ENCODE peak calls at places on chromosomes 4 and X, in six cellular contexts. One of them, this sample, is unnamed.

GRCh38 chrX:129161108-129161507 is 362.2 kb downstream of the SMARCA1 start:
- DNase-seq in epithelial cell of esophagus: no peak
- DNase-seq in mammary epithelial cell: no peak
- DNase-seq in A549: no peak
- DNase-seq in lower lobe of right lung: no peak
- DNase-seq in body of pancreas: no peak
- DNase-seq in this sample: no peak

GRCh38 chrX:150772150-150772970 is 79.2 kb downstream of the MTMR1 start:
- DNase-seq in epithelial cell of esophagus: peak; percentile 64
- DNase-seq in A549: peak; percentile 78
- DNase-seq in mammary epithelial cell: peak; percentile 39
- DNase-seq in body of pancreas: peak; percentile 80
- DNase-seq in lower lobe of right lung: peak; percentile 81
- DNase-seq in this sample: peak; percentile 71

GRCh38 chr4:156838761-156839160 is 132.8 kb downstream of the PDGFC start:
- DNase-seq in body of pancreas: no peak
- DNase-seq in mammary epithelial cell: no peak
- DNase-seq in epithelial cell of esophagus: peak; percentile 31
- DNase-seq in lower lobe of right lung: no peak
- DNase-seq in A549: no peak
- DNase-seq in this sample: no peak

GRCh38 chr4:113106076-113106475 is 56.6 kb downstream of the ANK2 start:
- DNase-seq in body of pancreas: no peak
- DNase-seq in lower lobe of right lung: no peak
- DNase-seq in epithelial cell of esophagus: peak; percentile 39
- DNase-seq in A549: peak; percentile 33
- DNase-seq in mammary epithelial cell: peak; percentile 10
- DNase-seq in this sample: no peak

GRCh38 chr4:168717852-168718251 is 221.0 kb downstream of the PALLD start:
- DNase-seq in body of pancreas: no peak
- DNase-seq in epithelial cell of esophagus: no peak
- DNase-seq in A549: no peak
- DNase-seq in mammary epithelial cell: peak; percentile 68
- DNase-seq in lower lobe of right lung: no peak
- DNase-seq in this sample: peak; percentile 56

GRCh38 chr4:185357220-185357619 is 38.5 kb downstream of the LRP2BP start:
- DNase-seq in body of pancreas: no peak
- DNase-seq in epithelial cell of esophagus: no peak
- DNase-seq in mammary epithelial cell: no peak
- DNase-seq in A549: no peak
- DNase-seq in lower lobe of right lung: no peak
- DNase-seq in this sample: no peak

GRCh38 chr4:83308672-83309071 is 24.1 kb upstream of the COQ2 start:
- DNase-seq in body of pancreas: no peak
- DNase-seq in lower lobe of right lung: no peak
- DNase-seq in mammary epithelial cell: no peak
- DNase-seq in A549: no peak
- DNase-seq in epithelial cell of esophagus: no peak
- DNase-seq in this sample: no peak

GRCh38 chr4:124437853-124438495 is 274.6 kb downstream of the ANKRD50 start:
- DNase-seq in A549: no peak
- DNase-seq in body of pancreas: no peak
- DNase-seq in mammary epithelial cell: peak; percentile 58
- DNase-seq in lower lobe of right lung: no peak
- DNase-seq in epithelial cell of esophagus: peak; percentile 24
- DNase-seq in this sample: no peak

GRCh38 chrX:68917799-68918198 is 89.0 kb downstream of the EFNB1 start:
- DNase-seq in epithelial cell of esophagus: no peak
- DNase-seq in lower lobe of right lung: no peak
- DNase-seq in body of pancreas: no peak
- DNase-seq in A549: no peak
- DNase-seq in mammary epithelial cell: no peak
- DNase-seq in this sample: no peak

GRCh38 chrX:37943554-37943953 is 62.8 kb upstream of the SYTL5 start:
- DNase-seq in A549: no peak
- DNase-seq in epithelial cell of esophagus: no peak
- DNase-seq in mammary epithelial cell: no peak
- DNase-seq in lower lobe of right lung: no peak
- DNase-seq in body of pancreas: no peak
- DNase-seq in this sample: no peak

GRCh38 chr4:153729901-153730300 is 29.9 kb downstream of the RNF175 start:
- DNase-seq in body of pancreas: no peak
- DNase-seq in A549: no peak
- DNase-seq in lower lobe of right lung: no peak
- DNase-seq in epithelial cell of esophagus: no peak
- DNase-seq in mammary epithelial cell: no peak
- DNase-seq in this sample: no peak

GRCh38 chrX:15948318-15948660 is 93.7 kb upstream of the AP1S2 start:
- DNase-seq in mammary epithelial cell: peak; percentile 13
- DNase-seq in body of pancreas: no peak
- DNase-seq in lower lobe of right lung: no peak
- DNase-seq in epithelial cell of esophagus: peak; percentile 29
- DNase-seq in A549: no peak
- DNase-seq in this sample: no peak

GRCh38 chr4:86846921-86847320 is 2.3 kb downstream of the SLC10A6 start:
- DNase-seq in A549: no peak
- DNase-seq in epithelial cell of esophagus: no peak
- DNase-seq in body of pancreas: no peak
- DNase-seq in lower lobe of right lung: no peak
- DNase-seq in mammary epithelial cell: no peak
- DNase-seq in this sample: no peak

GRCh38 chr4:26326791-26327190 is 6.0 kb downstream of the RBPJ start:
- DNase-seq in lower lobe of right lung: no peak
- DNase-seq in body of pancreas: no peak
- DNase-seq in A549: no peak
- DNase-seq in epithelial cell of esophagus: peak; percentile 30
- DNase-seq in mammary epithelial cell: peak; percentile 62
- DNase-seq in this sample: no peak

GRCh38 chr4:128942547-128942946 is 133.0 kb downstream of the JADE1 start:
- DNase-seq in epithelial cell of esophagus: no peak
- DNase-seq in lower lobe of right lung: no peak
- DNase-seq in body of pancreas: no peak
- DNase-seq in A549: no peak
- DNase-seq in mammary epithelial cell: no peak
- DNase-seq in this sample: no peak

GRCh38 chr4:181150173-181150572 is 1093.0 kb upstream of the TENM3 start:
- DNase-seq in mammary epithelial cell: no peak
- DNase-seq in epithelial cell of esophagus: no peak
- DNase-seq in A549: no peak
- DNase-seq in body of pancreas: no peak
- DNase-seq in lower lobe of right lung: no peak
- DNase-seq in this sample: no peak

GRCh38 chrX:115571712-115572111 is 10.7 kb downstream of the PLS3 start:
- DNase-seq in A549: no peak
- DNase-seq in epithelial cell of esophagus: no peak
- DNase-seq in mammary epithelial cell: no peak
- DNase-seq in lower lobe of right lung: no peak
- DNase-seq in body of pancreas: no peak
- DNase-seq in this sample: no peak

GRCh38 chr4:183987987-183988392 is 82.9 kb downstream of the STOX2 start:
- DNase-seq in mammary epithelial cell: peak; percentile 86
- DNase-seq in lower lobe of right lung: peak; percentile 52
- DNase-seq in epithelial cell of esophagus: peak; percentile 96
- DNase-seq in body of pancreas: peak; percentile 27
- DNase-seq in A549: peak; percentile 95
- DNase-seq in this sample: peak; percentile 84

GRCh38 chr4:159141193-159141592 is 38.3 kb downstream of the RAPGEF2 start:
- DNase-seq in body of pancreas: no peak
- DNase-seq in mammary epithelial cell: no peak
- DNase-seq in lower lobe of right lung: no peak
- DNase-seq in epithelial cell of esophagus: no peak
- DNase-seq in A549: peak; percentile 1
- DNase-seq in this sample: no peak

GRCh38 chr4:15756361-15756861 is 21.7 kb upstream of the CD38 start:
- DNase-seq in epithelial cell of esophagus: peak; percentile 86
- DNase-seq in body of pancreas: no peak
- DNase-seq in A549: peak; percentile 37
- DNase-seq in mammary epithelial cell: peak; percentile 91
- DNase-seq in lower lobe of right lung: no peak
- DNase-seq in this sample: no peak

GRCh38 chrX:32010948-32011347 is 939.1 kb upstream of the FTHL17 start:
- DNase-seq in A549: no peak
- DNase-seq in epithelial cell of esophagus: no peak
- DNase-seq in mammary epithelial cell: no peak
- DNase-seq in lower lobe of right lung: no peak
- DNase-seq in body of pancreas: no peak
- DNase-seq in this sample: no peak

GRCh38 chr4:172830295-172830764 is 338.3 kb upstream of the GALNT7 start:
- DNase-seq in epithelial cell of esophagus: peak; percentile 5
- DNase-seq in body of pancreas: no peak
- DNase-seq in A549: peak; percentile 47
- DNase-seq in mammary epithelial cell: no peak
- DNase-seq in lower lobe of right lung: no peak
- DNase-seq in this sample: no peak

GRCh38 chrX:106802063-106802387 is 448 bp upstream of the TBC1D8B start:
- DNase-seq in body of pancreas: peak; percentile 16
- DNase-seq in mammary epithelial cell: no peak
- DNase-seq in lower lobe of right lung: no peak
- DNase-seq in epithelial cell of esophagus: peak; percentile 18
- DNase-seq in A549: no peak
- DNase-seq in this sample: no peak

GRCh38 chr4:187276786-187277408 is 553.2 kb upstream of the FAT1 start:
- DNase-seq in mammary epithelial cell: no peak
- DNase-seq in lower lobe of right lung: no peak
- DNase-seq in epithelial cell of esophagus: peak; percentile 24
- DNase-seq in body of pancreas: no peak
- DNase-seq in A549: no peak
- DNase-seq in this sample: no peak

GRCh38 chr4:3305610-3306371 is 13.0 kb downstream of the RGS12 start:
- DNase-seq in epithelial cell of esophagus: peak; percentile 15
- DNase-seq in body of pancreas: peak; percentile 5
- DNase-seq in A549: no peak
- DNase-seq in mammary epithelial cell: no peak
- DNase-seq in lower lobe of right lung: peak; percentile 32
- DNase-seq in this sample: no peak

GRCh38 chrX:43333543-43333942 is 322.6 kb upstream of the MAOA start:
- DNase-seq in mammary epithelial cell: no peak
- DNase-seq in body of pancreas: no peak
- DNase-seq in lower lobe of right lung: no peak
- DNase-seq in epithelial cell of esophagus: peak; percentile 8
- DNase-seq in A549: no peak
- DNase-seq in this sample: no peak
- TF ChIP-seq CTCF in mammary epithelial cell: peak; percentile 28
- TF ChIP-seq CTCF in body of pancreas: no peak
- TF ChIP-seq CTCF in lower lobe of right lung: no peak
- TF ChIP-seq CTCF in epithelial cell of esophagus: peak; percentile 24
- TF ChIP-seq CTCF in A549: no peak
- TF ChIP-seq CTCF in this sample: no peak

DNA sequence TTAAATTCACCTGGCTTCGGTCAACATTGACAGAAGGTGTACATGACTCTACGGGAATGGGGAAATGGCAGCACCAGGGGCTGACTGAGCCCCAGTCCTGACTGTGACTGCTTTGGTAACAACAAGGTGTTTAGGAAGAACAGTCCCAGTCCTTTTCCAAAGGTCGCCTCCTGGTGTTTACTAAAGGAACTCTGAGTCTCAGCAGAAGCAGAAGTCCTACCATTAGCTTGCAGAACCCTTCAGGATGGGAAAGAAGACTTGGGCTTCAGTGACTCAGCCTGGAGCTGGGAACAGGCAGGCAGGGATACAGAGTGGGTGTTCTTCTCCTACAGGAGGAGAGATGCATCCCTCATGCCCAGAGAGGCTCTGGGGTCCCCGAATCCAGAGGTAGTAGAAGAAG is 103.3 kb downstream of the MGST2 start:
- DNase-seq in A549: peak; percentile 21
- DNase-seq in mammary epithelial cell: no peak
- DNase-seq in epithelial cell of esophagus: peak; percentile 16
- DNase-seq in lower lobe of right lung: no peak
- DNase-seq in body of pancreas: no peak
- DNase-seq in this sample: no peak
- TF ChIP-seq CTCF in A549: no peak
- TF ChIP-seq CTCF in mammary epithelial cell: no peak
- TF ChIP-seq CTCF in epithelial cell of esophagus: peak; percentile 25
- TF ChIP-seq CTCF in lower lobe of right lung: peak; percentile 21
- TF ChIP-seq CTCF in body of pancreas: no peak
- TF ChIP-seq CTCF in this sample: no peak

GRCh38 chr4:154807042-154807630 is 26.1 kb downstream of the RBM46 start:
- DNase-seq in epithelial cell of esophagus: peak; percentile 59
- DNase-seq in A549: peak; percentile 33
- DNase-seq in lower lobe of right lung: no peak
- DNase-seq in mammary epithelial cell: peak; percentile 38
- DNase-seq in body of pancreas: no peak
- DNase-seq in this sample: no peak
- TF ChIP-seq CTCF in epithelial cell of esophagus: peak; percentile 50
- TF ChIP-seq CTCF in A549: peak; percentile 86
- TF ChIP-seq CTCF in lower lobe of right lung: peak; percentile 42
- TF ChIP-seq CTCF in mammary epithelial cell: peak; percentile 76
- TF ChIP-seq CTCF in body of pancreas: peak; percentile 10
- TF ChIP-seq CTCF in this sample: no peak

GRCh38 chrX:3541336-3541735 is 172.1 kb downstream of the PRKX start:
- DNase-seq in lower lobe of right lung: no peak
- DNase-seq in body of pancreas: no peak
- DNase-seq in A549: no peak
- DNase-seq in mammary epithelial cell: no peak
- DNase-seq in epithelial cell of esophagus: no peak
- DNase-seq in this sample: no peak
- TF ChIP-seq CTCF in lower lobe of right lung: no peak
- TF ChIP-seq CTCF in body of pancreas: no peak
- TF ChIP-seq CTCF in A549: no peak
- TF ChIP-seq CTCF in mammary epithelial cell: no peak
- TF ChIP-seq CTCF in epithelial cell of esophagus: no peak
- TF ChIP-seq CTCF in this sample: no peak

This sample was measured in gastrocnemius medialis.